ENCODE peak calls at places on chromosomes 13 and 19, in seven cellular contexts. Y is mesenchymal stem cell; P is CD4-positive, CD25-positive, alpha-beta regulatory T cell; Z is psoas muscle; I is A549; X is left lung; J is heart left ventricle. M is an unnamed sample.
A peak's percentile ranks its signal among the peaks of the same experiment; 100 is the strongest.

GRCh38 chr19:45162464-45163143 is 1.8 kb upstream of the NKPD1 start:
- DNase-seq in Y (no peak), Z (no peak), J (no peak), I (no peak), X (no peak), P (no peak), M (no peak)

GRCh38 chr13:25731511-25731910 is 320.3 kb downstream of the SHISA2 start:
- DNase-seq in P (no peak), X (no peak), J (no peak), Z (no peak), Y (no peak), I (no peak), M (no peak)

GRCh38 chr13:93450226-93450625 is 223.6 kb downstream of the GPC6 start:
- DNase-seq in J (no peak), P (no peak), I (no peak), Z (no peak), Y (peak; percentile 80), X (no peak), M (no peak)

GRCh38 chr13:72304121-72304745 is 423.2 kb downstream of the MZT1 start:
- DNase-seq in Y (no peak), J (no peak), X (no peak), P (no peak), Z (no peak), I (no peak), M (no peak)

GRCh38 chr19:55283548-55284393 is at the start of gene BRSK1:
- DNase-seq in J (peak; percentile 63), P (no peak), X (no peak), Z (peak; percentile 53), Y (peak; percentile 77), I (no peak), M (no peak)

GRCh38 chr19:7961930-7962626 is 18.6 kb upstream of the TIMM44 start:
- DNase-seq in Y (no peak), I (no peak), Z (no peak), J (no peak), X (no peak), P (no peak), M (no peak)

GRCh38 chr13:85910962-85911361 is 111.7 kb upstream of the SLITRK6 start:
- DNase-seq in X (no peak), J (no peak), Z (no peak), P (no peak), I (no peak), Y (no peak), M (no peak)

GRCh38 chr19:4267901-4268815 is 10.9 kb upstream of the SHD start:
- DNase-seq in J (no peak), Y (no peak), I (no peak), P (no peak), Z (no peak), X (no peak), M (peak; percentile 93)

GRCh38 chr19:45100797-45101196 is 7.8 kb downstream of the PPP1R37 start:
- DNase-seq in X (no peak), J (no peak), I (no peak), P (no peak), Z (no peak), Y (peak; percentile 76), M (peak; percentile 89)

GRCh38 chr19:43841990-43842389 is 14.9 kb downstream of the ZNF283 start:
- DNase-seq in P (no peak), J (no peak), Y (no peak), X (no peak), I (no peak), Z (no peak), M (no peak)

GRCh38 chr13:102693781-102694180 is 1.1 kb downstream of the METTL21C start:
- DNase-seq in I (no peak), Z (no peak), Y (no peak), X (no peak), P (no peak), J (no peak), M (no peak)

GRCh38 chr19:40521276-40521675 is 54.5 kb downstream of the SPTBN4 start:
- DNase-seq in X (no peak), P (no peak), Y (peak; percentile 23), J (no peak), I (no peak), Z (no peak), M (no peak)

GRCh38 chr13:60155978-60156377 is 7.8 kb downstream of the DIAPH3 start:
- DNase-seq in X (no peak), P (no peak), Z (no peak), Y (no peak), I (no peak), J (no peak), M (no peak)

GRCh38 chr13:71278512-71278911 is 588.5 kb downstream of the DACH1 start:
- DNase-seq in Z (no peak), Y (no peak), P (no peak), J (no peak), I (no peak), X (no peak), M (no peak)

GRCh38 chr13:71864094-71864980 is 2.7 kb downstream of the DACH1 start:
- DNase-seq in I (no peak), Z (peak; percentile 73), P (no peak), X (peak; percentile 67), J (peak; percentile 71), Y (peak; percentile 84), M (peak; percentile 86)

GRCh38 chr13:48891586-48891985 is 84.1 kb upstream of the FNDC3A start:
- DNase-seq in Y (peak; percentile 82), X (no peak), Z (no peak), J (no peak), P (no peak), I (no peak), M (no peak)

GRCh38 chr19:23800868-23801267 is 42.2 kb upstream of the ZNF681 start:
- DNase-seq in Y (no peak), P (no peak), Z (no peak), J (no peak), X (no peak), I (no peak), M (no peak)

GRCh38 chr13:92830821-92831220 is 395.8 kb upstream of the GPC6 start:
- DNase-seq in P (no peak), J (no peak), Y (no peak), X (no peak), I (no peak), Z (no peak), M (no peak)

GRCh38 chr19:7137120-7137519 is 67.6 kb downstream of the ZNF557 start:
- DNase-seq in I (no peak), Z (no peak), Y (no peak), X (no peak), P (no peak), J (no peak), M (no peak)

DNA sequence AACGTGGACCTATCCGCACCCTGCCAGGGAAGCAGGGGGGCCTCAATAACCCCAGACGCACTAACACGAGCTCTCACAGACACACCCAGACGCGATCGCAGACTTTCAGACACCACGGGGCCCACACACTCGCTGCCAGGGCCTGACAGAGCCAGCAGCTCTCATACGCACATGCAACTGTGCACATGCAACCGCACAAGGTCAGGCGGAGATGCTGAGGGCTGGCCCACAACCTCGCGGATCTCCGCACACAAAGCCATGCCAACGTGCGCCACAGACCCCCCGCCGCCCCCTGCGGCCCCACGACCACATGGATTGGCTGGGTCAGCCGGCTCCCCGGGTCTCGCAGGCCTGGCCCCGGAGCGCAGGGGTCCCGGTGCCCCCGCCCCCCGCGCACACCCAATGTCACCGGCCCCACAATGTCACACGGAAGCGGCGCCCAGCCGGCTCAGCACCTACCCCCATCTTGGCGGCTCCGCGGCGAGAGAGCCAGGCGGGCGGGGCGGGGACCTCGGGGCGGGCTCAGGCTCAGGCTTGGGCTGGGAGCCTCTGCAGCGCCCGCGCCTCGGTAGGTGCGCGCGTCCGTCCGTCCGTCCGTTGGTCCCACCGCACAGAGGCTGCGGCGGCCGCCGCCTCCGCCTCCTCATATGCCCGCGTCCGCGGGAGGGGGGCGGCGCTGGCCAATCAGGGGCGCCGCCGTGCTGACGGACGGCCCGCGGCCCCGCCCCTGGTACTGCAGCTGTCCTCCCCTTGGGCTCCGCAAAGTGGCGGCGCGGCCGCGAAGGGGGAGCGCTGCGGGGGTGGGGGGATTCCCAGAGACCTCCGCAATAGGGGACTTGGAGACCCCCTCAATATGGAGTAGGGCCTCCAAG is at the start of gene ATP1A3:
- DNase-seq in X (peak; percentile 37), Y (peak; percentile 33), J (peak; percentile 83), I (peak; percentile 99), P (peak; percentile 58), Z (no peak), M (peak; percentile 36)
- H3K4me3 ChIP-seq in X (peak within 1 kb of the TSS; percentile 45), Y (peak within 1 kb of the TSS; percentile 38), J (peak within 1 kb of the TSS; percentile 59), I (peak within 1 kb of the TSS; percentile 51), P (peak within 1 kb of the TSS; percentile 57), Z (peak within 1 kb of the TSS; percentile 63), M (peak within 1 kb of the TSS; percentile 47)

GRCh38 chr19:28020631-28021315 is 1192.2 kb downstream of the UQCRFS1 start:
- DNase-seq in X (no peak), I (no peak), Y (no peak), J (no peak), P (no peak), Z (no peak), M (no peak)

GRCh38 chr19:28018499-28018898 is 1194.5 kb downstream of the UQCRFS1 start:
- DNase-seq in I (no peak), P (no peak), Y (no peak), Z (no peak), J (no peak), X (no peak), M (no peak)

GRCh38 chr19:28019901-28020300 is 1193.0 kb downstream of the UQCRFS1 start:
- DNase-seq in Z (no peak), J (no peak), I (no peak), Y (no peak), P (no peak), X (no peak), M (no peak)

GRCh38 chr19:28021316-28022185 is 1191.4 kb downstream of the UQCRFS1 start:
- DNase-seq in Z (no peak), X (no peak), J (no peak), I (no peak), Y (no peak), P (no peak), M (no peak)

GRCh38 chr19:28019371-28019770 is 1193.6 kb downstream of the UQCRFS1 start:
- DNase-seq in X (no peak), P (no peak), Y (no peak), J (no peak), Z (no peak), I (no peak), M (no peak)
- H3K27ac ChIP-seq in X (no peak overlapping the region), P (no peak overlapping the region), Y (no peak overlapping the region), J (no peak overlapping the region), Z (no peak overlapping the region), I (no peak overlapping the region), M (no peak overlapping the region)

DNA sequence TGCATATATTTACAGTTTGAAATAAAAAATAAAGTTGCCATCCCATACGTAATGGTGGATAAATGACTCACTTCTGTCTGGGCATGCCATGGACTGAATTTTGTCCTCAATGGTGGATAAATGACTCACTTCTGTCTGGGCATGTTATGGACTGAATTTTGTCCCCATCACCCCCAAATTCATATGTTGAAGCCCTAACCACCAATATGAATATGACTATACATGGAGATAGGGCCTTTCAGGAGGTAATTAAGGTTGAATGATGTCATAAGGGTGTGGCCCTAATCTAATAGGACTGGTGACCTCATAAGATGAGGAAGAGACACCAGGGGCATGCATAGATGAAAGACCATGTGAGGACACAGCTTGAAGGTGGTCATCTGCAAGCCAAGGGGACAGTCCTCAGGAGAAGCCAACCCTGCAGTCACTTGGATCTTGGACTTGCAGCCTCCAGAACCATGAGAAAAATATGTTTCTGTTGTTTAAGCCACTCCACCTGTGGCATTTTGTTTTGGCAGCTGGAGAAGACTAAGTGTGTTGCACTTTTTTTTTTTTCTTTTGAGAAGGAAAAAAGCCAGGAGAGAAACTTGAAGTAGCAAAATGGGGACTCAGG is 41.8 kb downstream of the RFC3 start:
- DNase-seq in I (no peak), J (no peak), Y (no peak), Z (no peak), X (no peak), P (no peak), M (no peak)
- H3K4me1 ChIP-seq in I (no peaks in the 10 kb centered on the region), J (no peaks in the 10 kb centered on the region), Y (no peaks in the 10 kb centered on the region), Z (no peaks in the 10 kb centered on the region), X (no peaks in the 10 kb centered on the region), P (no peaks in the 10 kb centered on the region), M (no peaks in the 10 kb centered on the region)

GRCh38 chr13:50485979-50486935 is 357.2 kb downstream of the DLEU7 start:
- DNase-seq in I (no peak), J (no peak), P (no peak), Z (no peak), Y (no peak), X (no peak), M (no peak)
- H3K4me3 ChIP-seq in I (no peak overlapping the region), J (no peak overlapping the region), P (no peak overlapping the region), Z (peak overlapping the region; percentile 35), Y (no peak overlapping the region), X (no peak overlapping the region), M (no peak overlapping the region)